ENCODE peak calls at places on chromosome 20, in five cellular contexts. J is neural progenitor cell, X is Peyer's patch, O is sigmoid colon, M is heart right ventricle. A is an unnamed sample.

GRCh38 chr20:32984196-32984595 is 20.0 kb downstream of the SUN5 start:
- DNase-seq in J (no peak), X (no peak), O (no peak), M (no peak), A (no peak)

GRCh38 chr20:40489886-40490285 is 199.2 kb downstream of the MAFB start:
- DNase-seq in J (no peak), X (no peak), O (no peak), M (no peak), A (no peak)

GRCh38 chr20:52493177-52493711 is 301.7 kb upstream of the ZFP64 start:
- DNase-seq in J (no peak), X (no peak), O (no peak), M (peak), A (no peak)

GRCh38 chr20:46160661-46161060 is 42.5 kb downstream of the CD40 start:
- DNase-seq in J (no peak), X (no peak), O (no peak), M (no peak), A (no peak)

GRCh38 chr20:10940941-10941340 is 267.1 kb upstream of the JAG1 start:
- DNase-seq in J (no peak), X (no peak), O (no peak), M (no peak), A (no peak)

GRCh38 chr20:58710481-58711265 is 18.1 kb downstream of the NPEPL1 start:
- DNase-seq in J (peak), X (no peak), O (peak), M (no peak), A (no peak)

GRCh38 chr20:3744037-3744436 is 11.6 kb downstream of the HSPA12B start:
- DNase-seq in J (no peak), X (no peak), O (no peak), M (no peak), A (no peak)

GRCh38 chr20:31654534-31654933 is 16.8 kb downstream of the COX4I2 start:
- DNase-seq in J (no peak), X (no peak), O (no peak), M (no peak), A (no peak)

GRCh38 chr20:9532069-9532809 is 17.8 kb downstream of the LAMP5 start:
- DNase-seq in J (no peak), X (no peak), O (no peak), M (no peak), A (no peak)

GRCh38 chr20:50931306-50932015 is at the start of gene ADNP:
- DNase-seq in J (peak), X (peak), O (peak), M (peak), A (peak)
- TF ChIP-seq CTCF in J (peak), X (peak), O (peak), M (peak), A (peak)

DNA sequence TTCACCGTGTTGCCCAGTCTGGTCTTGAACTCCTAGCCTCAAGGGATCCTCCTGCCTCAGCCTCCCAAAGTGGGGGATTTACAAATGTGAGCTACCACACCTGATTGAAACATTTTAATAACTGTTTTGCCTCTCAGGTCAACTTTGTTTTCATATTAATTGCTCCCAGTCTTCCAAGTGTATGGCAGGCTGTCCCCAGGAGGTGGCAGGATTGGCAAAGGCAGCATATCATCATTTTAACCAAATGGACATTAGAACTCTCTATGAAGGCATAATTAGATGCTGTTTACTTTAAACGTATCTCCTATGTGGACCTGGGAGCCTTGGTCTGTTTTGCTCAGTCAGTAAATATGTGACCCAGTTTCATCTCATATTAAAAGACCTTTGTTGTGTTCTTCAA is 59.2 kb upstream of the CSE1L start:
- DNase-seq in J (no peak), X (no peak), O (no peak), M (no peak), A (no peak)
- TF ChIP-seq CTCF in J (peak), X (peak), O (no peak), M (no peak), A (peak)

GRCh38 chr20:34472246-34472925 is 43.8 kb upstream of the DYNLRB1 start:
- DNase-seq in J (no peak), X (no peak), O (no peak), M (no peak), A (no peak)

GRCh38 chr20:34468956-34469355 is 47.3 kb upstream of the DYNLRB1 start:
- DNase-seq in J (no peak), X (no peak), O (no peak), M (no peak), A (no peak)

GRCh38 chr20:34475979-34476736 is 40.1 kb upstream of the DYNLRB1 start:
- DNase-seq in J (peak), X (peak), O (no peak), M (peak), A (no peak)

DNA sequence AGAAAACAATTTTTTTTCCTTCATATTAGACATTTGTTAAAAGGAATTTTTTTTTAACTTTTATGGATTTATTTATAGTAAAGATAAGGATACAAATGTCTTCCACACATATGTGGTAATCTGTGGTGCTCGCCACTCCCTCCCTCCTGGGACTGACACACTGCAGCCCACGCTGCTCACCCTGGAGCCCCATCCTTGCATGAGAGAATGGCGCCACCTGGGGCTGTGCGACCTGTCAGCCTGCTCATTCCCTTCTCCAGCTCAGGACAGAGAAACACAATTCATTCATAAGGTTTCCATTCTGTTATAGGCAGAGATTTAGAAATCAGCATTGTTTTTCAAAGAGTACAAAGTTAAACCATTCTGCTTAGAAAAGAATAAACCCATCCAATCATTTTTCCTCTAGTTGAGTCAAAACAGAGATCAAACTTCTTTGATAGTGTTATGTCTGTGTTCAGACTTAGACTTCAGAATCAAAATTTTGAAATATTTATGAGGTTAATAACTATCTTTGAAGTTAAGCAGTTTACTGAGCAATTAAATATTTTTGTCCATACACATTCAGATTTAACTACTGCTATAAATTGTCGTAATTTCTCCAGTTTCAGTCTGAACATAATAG is 42.8 kb upstream of the DYNLRB1 start:
- DNase-seq in J (peak), X (peak), O (no peak), M (peak), A (peak)
- TF ChIP-seq CTCF in J (peak), X (peak), O (no peak), M (peak), A (peak)

GRCh38 chr20:50229156-50229605 is 38.6 kb downstream of the CEBPB start:
- DNase-seq in J (no peak), X (no peak), O (no peak), M (no peak), A (no peak)
- TF ChIP-seq CTCF in J (no peak), X (no peak), O (no peak), M (no peak), A (no peak)

GRCh38 chr20:17439897-17440296 is 91.3 kb downstream of the BFSP1 start:
- DNase-seq in J (no peak), X (no peak), O (no peak), M (no peak), A (no peak)

GRCh38 chr20:17441745-17442144 is 89.4 kb downstream of the BFSP1 start:
- DNase-seq in J (no peak), X (no peak), O (no peak), M (no peak), A (no peak)

GRCh38 chr20:17444091-17444490 is 87.1 kb downstream of the BFSP1 start:
- DNase-seq in J (no peak), X (no peak), O (no peak), M (no peak), A (no peak)

GRCh38 chr20:17443326-17443858 is 87.8 kb downstream of the BFSP1 start:
- DNase-seq in J (no peak), X (no peak), O (no peak), M (no peak), A (no peak)

GRCh38 chr20:17442588-17442987 is 88.6 kb downstream of the BFSP1 start:
- DNase-seq in J (peak), X (no peak), O (no peak), M (no peak), A (no peak)
- TF ChIP-seq CTCF in J (peak), X (no peak), O (no peak), M (no peak), A (peak)

GRCh38 chr20:63186528-63187316 is 29.2 kb downstream of the YTHDF1 start:
- DNase-seq in J (no peak), X (no peak), O (no peak), M (no peak), A (no peak)
- TF ChIP-seq CTCF in J (no peak), X (no peak), O (no peak), M (no peak), A (peak)